ENCODE peak calls at places on chromosome 11, in ten cellular contexts. B is CD4-positive, CD25-positive, alpha-beta regulatory T cell; R is activated effector memory CD4-positive, alpha-beta T cell treated with Interleukin-2 at 50 U/mL for 16 hours; W is posterior cingulate gyrus; D is LHCN-M2; A is mammary epithelial cell; X is activated naive CD8-positive, alpha-beta T cell treated with anti-CD3 and anti-CD28 coated beads, Interleukin-2, amount 50 U/mL, for 24 hours; S is central memory CD4-positive, alpha-beta T cell; K is OCI-M1; U is GOT3. P is an unnamed sample.

GRCh38 chr11:19792510-19792909 is 79.9 kb downstream of the NAV2 start:
- DNase-seq in A (no peak), W (no peak), U (no peak), D (no peak), K (no peak), X (no peak), B (no peak), S (no peak), R (no peak), P (no peak)

GRCh38 chr11:69962152-69962551 is 116.0 kb upstream of the ANO1 start:
- DNase-seq in D (no peak), B (no peak), S (no peak), R (no peak), K (peak; percentile 75), U (no peak), X (no peak), A (peak; percentile 59), W (no peak), P (no peak)

GRCh38 chr11:2988996-2989395 is 3.1 kb downstream of the NAP1L4 start:
- DNase-seq in A (peak; percentile 10), S (no peak), U (no peak), W (no peak), R (no peak), K (peak; percentile 18), D (no peak), X (no peak), B (peak; percentile 18), P (no peak)

GRCh38 chr11:79440451-79441158 is at the start of gene TENM4:
- DNase-seq in D (peak; percentile 56), U (no peak), B (no peak), R (no peak), K (no peak), S (no peak), X (peak; percentile 10), W (peak; percentile 64), A (peak; percentile 72), P (peak; percentile 80)

GRCh38 chr11:128521697-128522062 is 65.7 kb downstream of the ETS1 start:
- DNase-seq in R (no peak), U (no peak), X (no peak), D (no peak), B (no peak), K (no peak), W (peak; percentile 24), A (no peak), S (no peak), P (no peak)

GRCh38 chr11:103279821-103280220 is 170.6 kb downstream of the DYNC2H1 start:
- DNase-seq in S (no peak), U (no peak), X (no peak), W (no peak), A (peak; percentile 49), R (no peak), D (no peak), B (no peak), K (no peak), P (peak; percentile 52)

GRCh38 chr11:33830903-33831648 is 56.8 kb upstream of the FBXO3 start:
- DNase-seq in B (no peak), U (no peak), X (no peak), K (no peak), D (no peak), S (no peak), R (no peak), A (peak; percentile 75), W (no peak), P (no peak)

GRCh38 chr11:1619449-1619848 is 2.5 kb downstream of the KRTAP5-4 start:
- DNase-seq in D (no peak), W (no peak), R (no peak), B (peak; percentile 9), K (no peak), U (no peak), X (no peak), A (peak; percentile 23), S (peak; percentile 45), P (no peak)

GRCh38 chr11:102375720-102376399 is 28.8 kb downstream of the BIRC2 start:
- DNase-seq in S (no peak), B (no peak), D (no peak), W (no peak), A (no peak), R (no peak), U (no peak), K (no peak), X (no peak), P (no peak)

GRCh38 chr11:64249563-64250405 is 1.5 kb upstream of the PLCB3 start:
- DNase-seq in X (no peak), K (no peak), W (no peak), B (no peak), D (no peak), A (no peak), R (no peak), S (no peak), U (no peak), P (no peak)

GRCh38 chr11:94574193-94574961 is 7.2 kb downstream of the PIWIL4 start:
- DNase-seq in B (no peak), R (no peak), A (peak; percentile 20), K (peak; percentile 45), S (no peak), W (no peak), U (no peak), D (peak; percentile 74), X (no peak), P (no peak)

GRCh38 chr11:88174627-88175003 is 628 bp downstream of the RAB38 start:
- DNase-seq in K (peak; percentile 95), D (peak; percentile 18), S (peak; percentile 12), B (no peak), R (no peak), X (peak; percentile 72), W (peak; percentile 13), U (no peak), A (peak; percentile 93), P (peak; percentile 83)

GRCh38 chr11:120399312-120399711 is 63.1 kb downstream of the ARHGEF12 start:
- DNase-seq in B (no peak), U (no peak), W (no peak), D (no peak), R (no peak), S (no peak), A (no peak), X (no peak), K (no peak), P (peak; percentile 74)

GRCh38 chr11:36254739-36255138 is 34.5 kb downstream of the COMMD9 start:
- DNase-seq in U (no peak), A (peak; percentile 50), X (no peak), W (no peak), R (no peak), K (no peak), D (peak; percentile 63), S (no peak), B (no peak), P (peak; percentile 77)

GRCh38 chr11:92306966-92307504 is 82.4 kb downstream of the FAT3 start:
- DNase-seq in X (no peak), B (no peak), D (no peak), K (no peak), R (no peak), U (no peak), A (no peak), W (no peak), S (no peak), P (no peak)

GRCh38 chr11:79052539-79052938 is 388.3 kb downstream of the TENM4 start:
- DNase-seq in W (peak; percentile 37), D (no peak), U (no peak), R (no peak), A (no peak), B (no peak), K (peak; percentile 60), X (no peak), S (no peak), P (no peak)

GRCh38 chr11:96794152-96794551 is 404.3 kb downstream of the JRKL start:
- DNase-seq in U (no peak), R (no peak), D (no peak), X (no peak), B (no peak), K (no peak), A (peak; percentile 3), W (no peak), S (no peak), P (no peak)

GRCh38 chr11:72970557-72971118 is 156.4 kb downstream of the ATG16L2 start:
- DNase-seq in A (no peak), X (peak; percentile 26), S (no peak), D (no peak), U (no peak), K (peak; percentile 81), B (no peak), R (no peak), W (no peak), P (no peak)

GRCh38 chr11:112613051-112613972 is 347.9 kb upstream of the NCAM1 start:
- DNase-seq in W (no peak), R (no peak), A (peak; percentile 95), U (no peak), D (peak; percentile 67), S (no peak), B (no peak), K (no peak), X (no peak), P (peak; percentile 83)

GRCh38 chr11:27694992-27695391 is 5.3 kb downstream of the BDNF start:
- DNase-seq in K (peak; percentile 53), X (no peak), S (no peak), D (no peak), B (no peak), U (no peak), A (no peak), W (no peak), R (no peak), P (no peak)

GRCh38 chr11:118896472-118896913 is 12.8 kb downstream of the CXCR5 start:
- DNase-seq in K (no peak), W (no peak), D (no peak), R (no peak), X (no peak), B (no peak), A (no peak), U (no peak), S (no peak), P (no peak)

GRCh38 chr11:1207451-1208360 is 15.2 kb upstream of the MUC5B start:
- DNase-seq in K (no peak), A (no peak), R (no peak), W (peak; percentile 5), S (no peak), B (no peak), X (no peak), D (no peak), U (no peak), P (no peak)

GRCh38 chr11:98155696-98156095 is 865.1 kb upstream of the CNTN5 start:
- DNase-seq in B (no peak), S (no peak), R (no peak), D (no peak), K (no peak), W (no peak), X (no peak), U (no peak), A (no peak), P (no peak)

GRCh38 chr11:133552938-133553337 is 20.6 kb upstream of the OPCML start:
- DNase-seq in B (no peak), X (no peak), W (no peak), R (no peak), D (no peak), U (no peak), K (no peak), A (no peak), S (no peak), P (no peak)

GRCh38 chr11:34757026-34757451 is 136.1 kb downstream of the EHF start:
- DNase-seq in K (no peak), U (no peak), S (no peak), D (no peak), X (no peak), B (no peak), R (no peak), W (no peak), A (peak; percentile 31), P (peak; percentile 42)

GRCh38 chr11:12669930-12670329 is 4.3 kb upstream of the TEAD1 start:
- DNase-seq in B (no peak), R (no peak), K (no peak), D (no peak), S (no peak), W (no peak), X (no peak), U (no peak), A (peak; percentile 8), P (no peak)

GRCh38 chr11:95767498-95767897 is 22.1 kb downstream of the FAM76B start:
- DNase-seq in D (peak; percentile 57), A (peak; percentile 71), B (no peak), S (no peak), W (no peak), R (no peak), K (no peak), X (no peak), U (no peak), P (peak; percentile 31)

GRCh38 chr11:95404370-95404769 is 173.4 kb upstream of the SESN3 start:
- DNase-seq in B (no peak), R (no peak), A (no peak), U (no peak), S (no peak), W (no peak), D (no peak), K (no peak), X (no peak), P (no peak)

P was measured in foreskin keratinocyte.